ENCODE peak calls at places on chromosome 2, in ten cellular contexts. One of them, this sample, is unnamed.

GRCh38 chr2:196263181-196263747 is 91.9 kb upstream of the STK17B start:
- DNase-seq in IMR-90: peak
- DNase-seq in activated CD4-positive, alpha-beta T cell treated with anti-CD3 and anti-CD28 coated beads, Interleukin-2, amount 10 ng/mL, durations not matched to agents 24 days and 14 days: peak
- DNase-seq in astrocyte of the cerebellum: peak
- DNase-seq in MCF 10A: peak
- DNase-seq in NCI-H1436: no peak
- DNase-seq in progenitor cell of endocrine pancreas: no peak
- DNase-seq in retina: no peak
- DNase-seq in skeletal muscle cell: no peak
- DNase-seq in PC-3: peak
- DNase-seq in this sample: no peak

GRCh38 chr2:235553696-235554100 is 59.9 kb downstream of the AGAP1 start:
- DNase-seq in activated CD4-positive, alpha-beta T cell treated with anti-CD3 and anti-CD28 coated beads, Interleukin-2, amount 10 ng/mL, durations not matched to agents 24 days and 14 days: no peak
- DNase-seq in NCI-H1436: no peak
- DNase-seq in astrocyte of the cerebellum: peak
- DNase-seq in PC-3: no peak
- DNase-seq in IMR-90: no peak
- DNase-seq in MCF 10A: no peak
- DNase-seq in skeletal muscle cell: no peak
- DNase-seq in progenitor cell of endocrine pancreas: no peak
- DNase-seq in retina: no peak
- DNase-seq in this sample: no peak

GRCh38 chr2:64331430-64331700 is 122.6 kb upstream of the LGALSL start:
- DNase-seq in astrocyte of the cerebellum: no peak
- DNase-seq in retina: no peak
- DNase-seq in progenitor cell of endocrine pancreas: peak
- DNase-seq in activated CD4-positive, alpha-beta T cell treated with anti-CD3 and anti-CD28 coated beads, Interleukin-2, amount 10 ng/mL, durations not matched to agents 24 days and 14 days: no peak
- DNase-seq in skeletal muscle cell: no peak
- DNase-seq in NCI-H1436: peak
- DNase-seq in MCF 10A: no peak
- DNase-seq in IMR-90: no peak
- DNase-seq in PC-3: no peak
- DNase-seq in this sample: peak

GRCh38 chr2:146814971-146815370 is 1029.9 kb upstream of the ACVR2A start:
- DNase-seq in IMR-90: no peak
- DNase-seq in activated CD4-positive, alpha-beta T cell treated with anti-CD3 and anti-CD28 coated beads, Interleukin-2, amount 10 ng/mL, durations not matched to agents 24 days and 14 days: no peak
- DNase-seq in skeletal muscle cell: no peak
- DNase-seq in progenitor cell of endocrine pancreas: no peak
- DNase-seq in PC-3: peak
- DNase-seq in NCI-H1436: no peak
- DNase-seq in astrocyte of the cerebellum: no peak
- DNase-seq in MCF 10A: peak
- DNase-seq in retina: no peak
- DNase-seq in this sample: no peak

GRCh38 chr2:139652385-139652784 is 872.2 kb upstream of the NXPH2 start:
- DNase-seq in PC-3: peak
- DNase-seq in IMR-90: no peak
- DNase-seq in astrocyte of the cerebellum: no peak
- DNase-seq in MCF 10A: no peak
- DNase-seq in retina: no peak
- DNase-seq in NCI-H1436: no peak
- DNase-seq in progenitor cell of endocrine pancreas: no peak
- DNase-seq in activated CD4-positive, alpha-beta T cell treated with anti-CD3 and anti-CD28 coated beads, Interleukin-2, amount 10 ng/mL, durations not matched to agents 24 days and 14 days: no peak
- DNase-seq in skeletal muscle cell: no peak
- DNase-seq in this sample: no peak

GRCh38 chr2:99821572-99822369 is 320.6 kb downstream of the AFF3 start:
- DNase-seq in IMR-90: peak
- DNase-seq in skeletal muscle cell: no peak
- DNase-seq in activated CD4-positive, alpha-beta T cell treated with anti-CD3 and anti-CD28 coated beads, Interleukin-2, amount 10 ng/mL, durations not matched to agents 24 days and 14 days: no peak
- DNase-seq in MCF 10A: no peak
- DNase-seq in astrocyte of the cerebellum: no peak
- DNase-seq in progenitor cell of endocrine pancreas: no peak
- DNase-seq in NCI-H1436: no peak
- DNase-seq in retina: no peak
- DNase-seq in PC-3: peak
- DNase-seq in this sample: no peak

GRCh38 chr2:53028259-53028658 is 739.3 kb upstream of the CHAC2 start:
- DNase-seq in progenitor cell of endocrine pancreas: no peak
- DNase-seq in activated CD4-positive, alpha-beta T cell treated with anti-CD3 and anti-CD28 coated beads, Interleukin-2, amount 10 ng/mL, durations not matched to agents 24 days and 14 days: no peak
- DNase-seq in skeletal muscle cell: no peak
- DNase-seq in retina: no peak
- DNase-seq in NCI-H1436: no peak
- DNase-seq in astrocyte of the cerebellum: no peak
- DNase-seq in MCF 10A: peak
- DNase-seq in PC-3: peak
- DNase-seq in IMR-90: peak
- DNase-seq in this sample: no peak

GRCh38 chr2:232539298-232540231 is at the start of gene CHRNG:
- DNase-seq in PC-3: no peak
- DNase-seq in progenitor cell of endocrine pancreas: no peak
- DNase-seq in NCI-H1436: no peak
- DNase-seq in retina: no peak
- DNase-seq in activated CD4-positive, alpha-beta T cell treated with anti-CD3 and anti-CD28 coated beads, Interleukin-2, amount 10 ng/mL, durations not matched to agents 24 days and 14 days: no peak
- DNase-seq in skeletal muscle cell: no peak
- DNase-seq in IMR-90: no peak
- DNase-seq in astrocyte of the cerebellum: no peak
- DNase-seq in MCF 10A: no peak
- DNase-seq in this sample: peak

GRCh38 chr2:38959938-38960608 is 70.4 kb downstream of the ARHGEF33 start:
- DNase-seq in activated CD4-positive, alpha-beta T cell treated with anti-CD3 and anti-CD28 coated beads, Interleukin-2, amount 10 ng/mL, durations not matched to agents 24 days and 14 days: peak
- DNase-seq in NCI-H1436: no peak
- DNase-seq in progenitor cell of endocrine pancreas: peak
- DNase-seq in skeletal muscle cell: peak
- DNase-seq in astrocyte of the cerebellum: peak
- DNase-seq in retina: peak
- DNase-seq in PC-3: no peak
- DNase-seq in MCF 10A: no peak
- DNase-seq in IMR-90: peak
- DNase-seq in this sample: peak

GRCh38 chr2:26555246-26556133 is 77.6 kb upstream of the OTOF start:
- DNase-seq in PC-3: peak
- DNase-seq in IMR-90: no peak
- DNase-seq in activated CD4-positive, alpha-beta T cell treated with anti-CD3 and anti-CD28 coated beads, Interleukin-2, amount 10 ng/mL, durations not matched to agents 24 days and 14 days: no peak
- DNase-seq in progenitor cell of endocrine pancreas: no peak
- DNase-seq in skeletal muscle cell: no peak
- DNase-seq in astrocyte of the cerebellum: no peak
- DNase-seq in NCI-H1436: no peak
- DNase-seq in retina: no peak
- DNase-seq in MCF 10A: peak
- DNase-seq in this sample: no peak

GRCh38 chr2:877747-878146 is 72.9 kb upstream of the SNTG2 start:
- DNase-seq in MCF 10A: no peak
- DNase-seq in activated CD4-positive, alpha-beta T cell treated with anti-CD3 and anti-CD28 coated beads, Interleukin-2, amount 10 ng/mL, durations not matched to agents 24 days and 14 days: no peak
- DNase-seq in retina: no peak
- DNase-seq in astrocyte of the cerebellum: no peak
- DNase-seq in skeletal muscle cell: no peak
- DNase-seq in progenitor cell of endocrine pancreas: no peak
- DNase-seq in PC-3: no peak
- DNase-seq in IMR-90: no peak
- DNase-seq in NCI-H1436: no peak
- DNase-seq in this sample: no peak

GRCh38 chr2:208406474-208407451 is at the start of gene PTH2R:
- DNase-seq in IMR-90: no peak
- DNase-seq in astrocyte of the cerebellum: no peak
- DNase-seq in retina: peak
- DNase-seq in activated CD4-positive, alpha-beta T cell treated with anti-CD3 and anti-CD28 coated beads, Interleukin-2, amount 10 ng/mL, durations not matched to agents 24 days and 14 days: no peak
- DNase-seq in progenitor cell of endocrine pancreas: peak
- DNase-seq in MCF 10A: no peak
- DNase-seq in skeletal muscle cell: no peak
- DNase-seq in NCI-H1436: peak
- DNase-seq in PC-3: no peak
- DNase-seq in this sample: peak

GRCh38 chr2:147800316-147800715 is 44.5 kb upstream of the ACVR2A start:
- DNase-seq in NCI-H1436: no peak
- DNase-seq in PC-3: no peak
- DNase-seq in IMR-90: no peak
- DNase-seq in skeletal muscle cell: no peak
- DNase-seq in MCF 10A: no peak
- DNase-seq in retina: no peak
- DNase-seq in activated CD4-positive, alpha-beta T cell treated with anti-CD3 and anti-CD28 coated beads, Interleukin-2, amount 10 ng/mL, durations not matched to agents 24 days and 14 days: no peak
- DNase-seq in astrocyte of the cerebellum: no peak
- DNase-seq in progenitor cell of endocrine pancreas: no peak
- DNase-seq in this sample: no peak

GRCh38 chr2:172864182-172864581 is 128.5 kb downstream of the RAPGEF4 start:
- DNase-seq in retina: no peak
- DNase-seq in skeletal muscle cell: peak
- DNase-seq in MCF 10A: peak
- DNase-seq in activated CD4-positive, alpha-beta T cell treated with anti-CD3 and anti-CD28 coated beads, Interleukin-2, amount 10 ng/mL, durations not matched to agents 24 days and 14 days: peak
- DNase-seq in IMR-90: peak
- DNase-seq in astrocyte of the cerebellum: no peak
- DNase-seq in NCI-H1436: no peak
- DNase-seq in PC-3: peak
- DNase-seq in progenitor cell of endocrine pancreas: no peak
- DNase-seq in this sample: peak

GRCh38 chr2:29113891-29114321 is 1.3 kb upstream of the CLIP4 start:
- DNase-seq in skeletal muscle cell: peak
- DNase-seq in activated CD4-positive, alpha-beta T cell treated with anti-CD3 and anti-CD28 coated beads, Interleukin-2, amount 10 ng/mL, durations not matched to agents 24 days and 14 days: no peak
- DNase-seq in astrocyte of the cerebellum: no peak
- DNase-seq in progenitor cell of endocrine pancreas: no peak
- DNase-seq in NCI-H1436: no peak
- DNase-seq in MCF 10A: peak
- DNase-seq in retina: no peak
- DNase-seq in IMR-90: peak
- DNase-seq in PC-3: peak
- DNase-seq in this sample: no peak

GRCh38 chr2:238164906-238165287 is 6.1 kb downstream of the ERFE start:
- DNase-seq in MCF 10A: no peak
- DNase-seq in astrocyte of the cerebellum: no peak
- DNase-seq in PC-3: no peak
- DNase-seq in IMR-90: no peak
- DNase-seq in skeletal muscle cell: no peak
- DNase-seq in NCI-H1436: no peak
- DNase-seq in retina: no peak
- DNase-seq in activated CD4-positive, alpha-beta T cell treated with anti-CD3 and anti-CD28 coated beads, Interleukin-2, amount 10 ng/mL, durations not matched to agents 24 days and 14 days: no peak
- DNase-seq in progenitor cell of endocrine pancreas: no peak
- DNase-seq in this sample: no peak

GRCh38 chr2:212114489-212114888 is 424.1 kb downstream of the ERBB4 start:
- DNase-seq in MCF 10A: no peak
- DNase-seq in IMR-90: no peak
- DNase-seq in skeletal muscle cell: no peak
- DNase-seq in PC-3: no peak
- DNase-seq in retina: no peak
- DNase-seq in astrocyte of the cerebellum: no peak
- DNase-seq in NCI-H1436: no peak
- DNase-seq in progenitor cell of endocrine pancreas: no peak
- DNase-seq in activated CD4-positive, alpha-beta T cell treated with anti-CD3 and anti-CD28 coated beads, Interleukin-2, amount 10 ng/mL, durations not matched to agents 24 days and 14 days: no peak
- DNase-seq in this sample: no peak

GRCh38 chr2:226652983-226653765 is 146.4 kb downstream of the IRS1 start:
- DNase-seq in retina: no peak
- DNase-seq in MCF 10A: no peak
- DNase-seq in skeletal muscle cell: no peak
- DNase-seq in PC-3: no peak
- DNase-seq in NCI-H1436: no peak
- DNase-seq in IMR-90: peak
- DNase-seq in activated CD4-positive, alpha-beta T cell treated with anti-CD3 and anti-CD28 coated beads, Interleukin-2, amount 10 ng/mL, durations not matched to agents 24 days and 14 days: no peak
- DNase-seq in progenitor cell of endocrine pancreas: no peak
- DNase-seq in astrocyte of the cerebellum: no peak
- DNase-seq in this sample: no peak

GRCh38 chr2:3807853-3808252 is 104.5 kb downstream of the DCDC2C start:
- DNase-seq in activated CD4-positive, alpha-beta T cell treated with anti-CD3 and anti-CD28 coated beads, Interleukin-2, amount 10 ng/mL, durations not matched to agents 24 days and 14 days: no peak
- DNase-seq in progenitor cell of endocrine pancreas: no peak
- DNase-seq in skeletal muscle cell: peak
- DNase-seq in PC-3: peak
- DNase-seq in NCI-H1436: no peak
- DNase-seq in astrocyte of the cerebellum: no peak
- DNase-seq in MCF 10A: peak
- DNase-seq in IMR-90: peak
- DNase-seq in retina: no peak
- DNase-seq in this sample: no peak

GRCh38 chr2:147211484-147211883 is 633.3 kb upstream of the ACVR2A start:
- DNase-seq in NCI-H1436: no peak
- DNase-seq in progenitor cell of endocrine pancreas: no peak
- DNase-seq in retina: no peak
- DNase-seq in PC-3: peak
- DNase-seq in MCF 10A: no peak
- DNase-seq in IMR-90: no peak
- DNase-seq in skeletal muscle cell: no peak
- DNase-seq in astrocyte of the cerebellum: no peak
- DNase-seq in activated CD4-positive, alpha-beta T cell treated with anti-CD3 and anti-CD28 coated beads, Interleukin-2, amount 10 ng/mL, durations not matched to agents 24 days and 14 days: no peak
- DNase-seq in this sample: no peak

GRCh38 chr2:232573821-232574435 is 23.4 kb downstream of the EIF4E2 start:
- DNase-seq in progenitor cell of endocrine pancreas: no peak
- DNase-seq in skeletal muscle cell: no peak
- DNase-seq in MCF 10A: no peak
- DNase-seq in IMR-90: no peak
- DNase-seq in astrocyte of the cerebellum: no peak
- DNase-seq in retina: no peak
- DNase-seq in activated CD4-positive, alpha-beta T cell treated with anti-CD3 and anti-CD28 coated beads, Interleukin-2, amount 10 ng/mL, durations not matched to agents 24 days and 14 days: no peak
- DNase-seq in NCI-H1436: no peak
- DNase-seq in PC-3: no peak
- DNase-seq in this sample: peak

GRCh38 chr2:79585701-79586428 is 73.0 kb downstream of the CTNNA2 start:
- DNase-seq in skeletal muscle cell: no peak
- DNase-seq in MCF 10A: peak
- DNase-seq in retina: no peak
- DNase-seq in astrocyte of the cerebellum: no peak
- DNase-seq in activated CD4-positive, alpha-beta T cell treated with anti-CD3 and anti-CD28 coated beads, Interleukin-2, amount 10 ng/mL, durations not matched to agents 24 days and 14 days: no peak
- DNase-seq in PC-3: peak
- DNase-seq in NCI-H1436: no peak
- DNase-seq in IMR-90: peak
- DNase-seq in progenitor cell of endocrine pancreas: no peak
- DNase-seq in this sample: peak

GRCh38 chr2:16774980-16775963 is 109.6 kb upstream of the CYRIA start:
- DNase-seq in astrocyte of the cerebellum: no peak
- DNase-seq in retina: peak
- DNase-seq in NCI-H1436: peak
- DNase-seq in progenitor cell of endocrine pancreas: peak
- DNase-seq in IMR-90: no peak
- DNase-seq in MCF 10A: peak
- DNase-seq in activated CD4-positive, alpha-beta T cell treated with anti-CD3 and anti-CD28 coated beads, Interleukin-2, amount 10 ng/mL, durations not matched to agents 24 days and 14 days: no peak
- DNase-seq in skeletal muscle cell: no peak
- DNase-seq in PC-3: no peak
- DNase-seq in this sample: peak

GRCh38 chr2:26668041-26668440 is 24.5 kb upstream of the KCNK3 start:
- DNase-seq in MCF 10A: no peak
- DNase-seq in skeletal muscle cell: no peak
- DNase-seq in progenitor cell of endocrine pancreas: no peak
- DNase-seq in PC-3: no peak
- DNase-seq in NCI-H1436: no peak
- DNase-seq in activated CD4-positive, alpha-beta T cell treated with anti-CD3 and anti-CD28 coated beads, Interleukin-2, amount 10 ng/mL, durations not matched to agents 24 days and 14 days: no peak
- DNase-seq in retina: no peak
- DNase-seq in IMR-90: no peak
- DNase-seq in astrocyte of the cerebellum: no peak
- DNase-seq in this sample: no peak

GRCh38 chr2:238096311-238097011 is 3.7 kb upstream of the ESPNL start:
- DNase-seq in MCF 10A: no peak
- DNase-seq in NCI-H1436: no peak
- DNase-seq in skeletal muscle cell: no peak
- DNase-seq in progenitor cell of endocrine pancreas: no peak
- DNase-seq in PC-3: no peak
- DNase-seq in retina: no peak
- DNase-seq in astrocyte of the cerebellum: peak
- DNase-seq in IMR-90: no peak
- DNase-seq in activated CD4-positive, alpha-beta T cell treated with anti-CD3 and anti-CD28 coated beads, Interleukin-2, amount 10 ng/mL, durations not matched to agents 24 days and 14 days: no peak
- DNase-seq in this sample: peak

GRCh38 chr2:182456784-182457183 is 29.9 kb upstream of the PDE1A start:
- DNase-seq in skeletal muscle cell: no peak
- DNase-seq in NCI-H1436: no peak
- DNase-seq in IMR-90: peak
- DNase-seq in PC-3: no peak
- DNase-seq in progenitor cell of endocrine pancreas: no peak
- DNase-seq in astrocyte of the cerebellum: peak
- DNase-seq in activated CD4-positive, alpha-beta T cell treated with anti-CD3 and anti-CD28 coated beads, Interleukin-2, amount 10 ng/mL, durations not matched to agents 24 days and 14 days: no peak
- DNase-seq in MCF 10A: no peak
- DNase-seq in retina: no peak
- DNase-seq in this sample: peak

GRCh38 chr2:107588960-107589542 is 237.6 kb upstream of the RGPD4 start:
- DNase-seq in skeletal muscle cell: no peak
- DNase-seq in PC-3: no peak
- DNase-seq in activated CD4-positive, alpha-beta T cell treated with anti-CD3 and anti-CD28 coated beads, Interleukin-2, amount 10 ng/mL, durations not matched to agents 24 days and 14 days: no peak
- DNase-seq in progenitor cell of endocrine pancreas: no peak
- DNase-seq in MCF 10A: peak
- DNase-seq in retina: no peak
- DNase-seq in NCI-H1436: peak
- DNase-seq in IMR-90: peak
- DNase-seq in astrocyte of the cerebellum: no peak
- DNase-seq in this sample: no peak

GRCh38 chr2:67797801-67798535 is 264.8 kb downstream of the C1D start:
- DNase-seq in PC-3: peak
- DNase-seq in skeletal muscle cell: no peak
- DNase-seq in progenitor cell of endocrine pancreas: no peak
- DNase-seq in NCI-H1436: peak
- DNase-seq in IMR-90: peak
- DNase-seq in retina: no peak
- DNase-seq in astrocyte of the cerebellum: peak
- DNase-seq in activated CD4-positive, alpha-beta T cell treated with anti-CD3 and anti-CD28 coated beads, Interleukin-2, amount 10 ng/mL, durations not matched to agents 24 days and 14 days: no peak
- DNase-seq in MCF 10A: peak
- DNase-seq in this sample: peak

This sample was measured in left kidney.